ENCODE peak calls at places on chromosomes 5 and 9, in ten cellular contexts. D is BE2C; S is PC-3; U is HFF-Myc; B is dorsolateral prefrontal cortex; T is CD4-positive, alpha-beta memory T cell; L is foreskin fibroblast; O is neural progenitor cell; Y is Peyer's patch; W is CD8-positive, alpha-beta memory T cell. K is an unnamed sample.
A peak's percentile ranks its signal among the peaks of the same experiment; 100 is the strongest.

GRCh38 chr5:121805931-121806330 is 45.8 kb upstream of the FTMT start:
- DNase-seq in D (peak; percentile 11), S (no peak), U (peak; percentile 7), B (no peak), T (no peak), L (peak; percentile 37), O (no peak), Y (no peak), W (no peak), K (no peak)

GRCh38 chr5:159207222-159207615 is 2.1 kb downstream of the RNF145 start:
- DNase-seq in D (no peak), S (no peak), U (no peak), B (no peak), T (no peak), L (no peak), O (no peak), Y (no peak), W (peak; percentile 2), K (no peak)

GRCh38 chr5:132267166-132267739 is 9.8 kb downstream of the PDLIM4 start:
- DNase-seq in D (no peak), S (no peak), U (no peak), B (no peak), T (no peak), L (no peak), O (no peak), Y (no peak), W (no peak), K (no peak)

GRCh38 chr9:35904966-35905781 is 828 bp upstream of the HRCT1 start:
- DNase-seq in D (no peak), S (peak; percentile 71), U (no peak), B (no peak), T (no peak), L (peak; percentile 77), O (no peak), Y (peak; percentile 79), W (no peak), K (peak; percentile 72)

GRCh38 chr5:38719916-38720315 is 125.9 kb upstream of the OSMR start:
- DNase-seq in D (no peak), S (peak; percentile 56), U (peak; percentile 81), B (no peak), T (no peak), L (peak; percentile 79), O (no peak), Y (no peak), W (no peak), K (peak; percentile 60)

GRCh38 chr9:131781069-131781468 is 41.2 kb upstream of the RAPGEF1 start:
- DNase-seq in D (no peak), S (no peak), U (no peak), B (no peak), T (no peak), L (no peak), O (no peak), Y (no peak), W (no peak), K (peak; percentile 4)

GRCh38 chr9:116605904-116606341 is 81.2 kb upstream of the TRIM32 start:
- DNase-seq in D (peak; percentile 62), S (no peak), U (no peak), B (no peak), T (no peak), L (no peak), O (no peak), Y (no peak), W (no peak), K (no peak)

GRCh38 chr5:57179262-57179960 is 5.6 kb downstream of the GPBP1 start:
- DNase-seq in D (no peak), S (no peak), U (no peak), B (no peak), T (no peak), L (no peak), O (no peak), Y (no peak), W (no peak), K (no peak)

GRCh38 chr9:89436326-89436725 is 61.6 kb downstream of the SEMA4D start:
- DNase-seq in D (no peak), S (no peak), U (no peak), B (peak; percentile 61), T (no peak), L (no peak), O (no peak), Y (no peak), W (no peak), K (no peak)

GRCh38 chr5:69167488-69167845 is 517 bp downstream of the CCNB1 start:
- DNase-seq in D (no peak), S (no peak), U (no peak), B (no peak), T (no peak), L (no peak), O (peak; percentile 36), Y (no peak), W (no peak), K (no peak)

GRCh38 chr9:32395483-32396216 is 11.2 kb downstream of the ACO1 start:
- DNase-seq in D (no peak), S (peak; percentile 56), U (peak; percentile 67), B (no peak), T (no peak), L (peak; percentile 94), O (no peak), Y (no peak), W (no peak), K (peak; percentile 85)

GRCh38 chr5:94409440-94409839 is 209.0 kb downstream of the KIAA0825 start:
- DNase-seq in D (no peak), S (no peak), U (no peak), B (no peak), T (no peak), L (no peak), O (no peak), Y (no peak), W (no peak), K (no peak)
- H3K4me3 ChIP-seq in D (no peak overlapping the region), S (no peak overlapping the region), U (no peak overlapping the region), B (no peak overlapping the region), T (no peak overlapping the region), L (no peak overlapping the region), O (no peak overlapping the region), Y (no peak overlapping the region), W (no peak overlapping the region), K (no peak overlapping the region)

DNA sequence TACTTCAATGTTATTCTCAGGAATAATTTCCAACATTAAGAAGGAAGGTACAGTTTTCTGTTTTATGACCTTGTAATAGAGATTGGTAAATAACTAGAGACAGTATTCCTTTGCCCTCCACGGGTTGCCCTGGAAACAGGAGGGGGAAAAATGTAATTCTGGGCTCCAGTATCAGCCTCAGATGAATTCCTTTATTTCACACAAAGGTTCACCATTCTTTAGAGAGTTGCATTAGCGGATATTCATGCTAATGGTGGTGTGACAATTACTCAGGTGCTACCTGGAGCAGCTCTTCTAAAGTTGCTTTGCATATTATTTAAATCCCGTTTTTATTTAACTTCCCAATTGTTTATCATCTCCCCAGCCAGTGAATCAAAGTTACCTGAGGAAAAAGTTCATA is 42.6 kb downstream of the CETN3 start:
- DNase-seq in D (no peak), S (no peak), U (no peak), B (no peak), T (no peak), L (no peak), O (no peak), Y (no peak), W (no peak), K (no peak)
- H3K4me3 ChIP-seq in D (no peak overlapping the region), S (no peak overlapping the region), U (no peak overlapping the region), B (no peak overlapping the region), T (no peak overlapping the region), L (no peak overlapping the region), O (no peak overlapping the region), Y (no peak overlapping the region), W (no peak overlapping the region), K (no peak overlapping the region)

GRCh38 chr5:103264529-103264928 is 6.0 kb downstream of the MACIR start:
- DNase-seq in D (no peak), S (no peak), U (no peak), B (no peak), T (no peak), L (no peak), O (no peak), Y (no peak), W (no peak), K (no peak)

GRCh38 chr5:103259705-103260355 is 1.3 kb downstream of the MACIR start:
- DNase-seq in D (peak; percentile 54), S (peak; percentile 47), U (no peak), B (no peak), T (peak; percentile 40), L (peak; percentile 6), O (peak; percentile 70), Y (no peak), W (peak; percentile 1), K (peak; percentile 17)

GRCh38 chr5:103260951-103261350 is 2.4 kb downstream of the MACIR start:
- DNase-seq in D (no peak), S (no peak), U (no peak), B (no peak), T (no peak), L (no peak), O (no peak), Y (no peak), W (no peak), K (no peak)

GRCh38 chr5:103262422-103262871 is 3.9 kb downstream of the MACIR start:
- DNase-seq in D (no peak), S (peak; percentile 82), U (no peak), B (no peak), T (no peak), L (no peak), O (no peak), Y (no peak), W (no peak), K (peak; percentile 8)

DNA sequence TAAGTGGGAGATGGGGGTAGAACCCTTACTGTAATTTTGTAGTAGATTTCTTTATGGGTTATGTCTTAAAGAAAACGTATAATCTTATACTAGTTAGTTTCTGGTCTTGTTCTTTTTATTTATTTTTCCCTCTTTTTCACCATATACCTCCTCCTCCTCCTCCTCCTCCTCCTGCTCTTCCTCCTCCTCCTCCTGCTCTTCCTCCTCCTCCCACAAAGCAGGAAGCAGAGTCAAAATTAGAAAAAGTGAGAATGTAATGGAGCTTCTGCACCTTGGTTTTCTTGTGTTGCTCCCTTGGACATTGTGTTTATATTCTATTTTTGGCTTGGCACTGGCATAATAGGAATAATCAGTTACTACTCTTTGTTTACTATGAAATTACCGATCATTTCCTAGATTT is 4.5 kb downstream of the MACIR start:
- DNase-seq in D (no peak), S (no peak), U (no peak), B (no peak), T (no peak), L (no peak), O (no peak), Y (no peak), W (no peak), K (no peak)
- H3K4me3 ChIP-seq in D (no peak overlapping the region), S (peak overlapping the region; percentile 14), U (no peak overlapping the region), B (no peak overlapping the region), T (no peak overlapping the region), L (no peak overlapping the region), O (no peak overlapping the region), Y (no peak overlapping the region), W (no peak overlapping the region), K (no peak overlapping the region)

DNA sequence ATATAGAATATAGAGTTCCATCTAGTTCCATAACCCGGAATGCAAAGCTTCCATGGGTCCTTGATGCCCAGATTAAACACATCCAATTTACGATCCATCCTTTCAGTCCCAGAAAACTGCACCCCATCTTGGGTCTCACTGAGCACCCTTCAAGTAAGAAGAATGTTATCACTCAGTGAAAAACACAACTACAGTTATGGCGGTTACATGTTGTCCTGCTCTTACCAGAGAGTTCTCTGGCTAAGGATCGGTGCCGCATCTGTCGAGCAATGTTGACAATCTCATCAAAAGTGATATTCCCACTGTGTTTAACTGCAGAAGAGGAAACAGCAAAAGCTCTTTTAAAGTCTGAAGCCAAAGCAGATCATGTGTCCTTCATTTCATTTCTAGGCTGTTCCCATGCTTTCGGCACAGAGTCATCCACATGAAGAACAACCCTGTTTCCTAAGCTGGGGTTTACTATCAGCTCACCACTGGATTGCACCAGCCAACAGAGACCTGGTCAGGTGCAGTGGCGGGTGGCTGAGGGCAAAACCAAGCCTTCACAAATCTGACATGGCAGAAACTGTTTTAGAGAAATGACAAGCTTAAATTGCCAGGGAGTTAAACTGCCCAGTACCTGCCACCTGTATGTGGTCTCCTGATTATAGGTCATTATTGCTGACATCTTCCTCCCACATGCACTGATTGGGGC is 2.9 kb downstream of the RPL12 start:
- DNase-seq in D (no peak), S (no peak), U (no peak), B (no peak), T (no peak), L (no peak), O (no peak), Y (peak; percentile 23), W (no peak), K (no peak)
- H3K4me3 ChIP-seq in D (peak overlapping the region; percentile 94), S (peak overlapping the region; percentile 84), U (peak overlapping the region; percentile 100), B (no peak overlapping the region), T (no peak overlapping the region), L (peak overlapping the region; percentile 6), O (peak overlapping the region; percentile 79), Y (no peak overlapping the region), W (no peak overlapping the region), K (no peak overlapping the region)

K was measured in bronchial epithelial cell.